ENCODE peak calls at places on chromosomes 16 and 17, in nine cellular contexts. P, Z, K, V, S, W, L, D and E are unnamed samples.

GRCh38 chr17:16593356-16594102 is 24.5 kb upstream of the ZNF287 start:
- DNase-seq in V (no peak), D (no peak), Z (no peak), S (no peak), W (no peak), L (no peak), P (no peak), K (no peak), E (no peak)

GRCh38 chr16:57255686-57256415 is 10.8 kb downstream of the ARL2BP start:
- DNase-seq in W (no peak), V (no peak), L (no peak), S (no peak), P (no peak), K (no peak), D (no peak), Z (no peak), E (no peak)

GRCh38 chr17:42279776-42280630 is 3.8 kb upstream of the STAT5B start:
- DNase-seq in P (no peak), D (no peak), Z (no peak), S (no peak), K (no peak), L (no peak), W (no peak), V (no peak), E (no peak)

GRCh38 chr16:63457869-63458268 is 1421.6 kb upstream of the CDH8 start:
- DNase-seq in Z (no peak), K (no peak), L (no peak), P (no peak), V (no peak), W (no peak), S (no peak), D (no peak), E (no peak)

GRCh38 chr17:77708936-77709335 is 249.6 kb upstream of the TNRC6C start:
- DNase-seq in Z (no peak), L (no peak), P (peak), S (no peak), W (no peak), D (no peak), K (no peak), V (no peak), E (no peak)

GRCh38 chr16:10181196-10182162 is 749 bp downstream of the GRIN2A start:
- DNase-seq in W (peak), K (peak), Z (peak), P (peak), L (peak), S (no peak), D (no peak), V (peak), E (peak)

GRCh38 chr16:22306788-22307187 is 9.6 kb downstream of the POLR3E start:
- DNase-seq in Z (no peak), W (no peak), D (no peak), K (no peak), L (no peak), P (no peak), S (no peak), V (no peak), E (no peak)

GRCh38 chr16:56013962-56014552 is 138.9 kb upstream of the CES5A start:
- DNase-seq in V (peak), L (no peak), K (peak), Z (no peak), D (no peak), P (peak), S (peak), W (peak), E (peak)

GRCh38 chr17:40347319-40348135 is 17.0 kb downstream of the GJD3 start:
- DNase-seq in D (peak), K (no peak), Z (no peak), W (no peak), L (no peak), S (peak), P (no peak), V (peak), E (no peak)

GRCh38 chr16:67470314-67470713 is 10.6 kb downstream of the ATP6V0D1 start:
- DNase-seq in P (no peak), Z (peak), K (no peak), V (no peak), S (no peak), L (no peak), D (peak), W (peak), E (no peak)

GRCh38 chr17:48456584-48456983 is 26.6 kb upstream of the SKAP1 start:
- DNase-seq in Z (no peak), D (no peak), W (no peak), V (no peak), L (peak), P (peak), S (no peak), K (no peak), E (no peak)

GRCh38 chr16:79767597-79768280 is 167.2 kb upstream of the MAF start:
- DNase-seq in V (peak), D (peak), K (peak), Z (peak), S (no peak), L (peak), W (no peak), P (peak), E (no peak)

GRCh38 chr17:19337712-19338023 is 24.9 kb downstream of the B9D1 start:
- DNase-seq in Z (no peak), D (no peak), V (no peak), P (no peak), K (no peak), L (no peak), W (no peak), S (no peak), E (no peak)

GRCh38 chr16:69481901-69482341 is 57.5 kb downstream of the CYB5B start:
- DNase-seq in S (no peak), V (peak), Z (peak), P (no peak), K (peak), L (peak), D (no peak), W (peak), E (no peak)

GRCh38 chr17:3692346-3692745 is 3.6 kb downstream of the P2RX5 start:
- DNase-seq in D (no peak), V (no peak), W (no peak), S (no peak), Z (no peak), L (no peak), P (no peak), K (no peak), E (no peak)

GRCh38 chr17:27384261-27384701 is 72.0 kb upstream of the KSR1 start:
- DNase-seq in Z (peak), L (no peak), K (peak), S (no peak), V (no peak), W (peak), D (peak), P (no peak), E (no peak)

GRCh38 chr17:80220709-80221215 is 535 bp downstream of the SLC26A11 start:
- DNase-seq in P (no peak), K (peak), S (no peak), V (peak), W (no peak), L (no peak), D (no peak), Z (peak), E (peak)

GRCh38 chr16:5852151-5852550 is 754.6 kb upstream of the EEF2KMT start:
- DNase-seq in D (no peak), P (no peak), Z (no peak), S (no peak), V (no peak), L (no peak), K (no peak), W (no peak), E (no peak)

GRCh38 chr17:77810536-77810935 is 148.0 kb upstream of the TNRC6C start:
- DNase-seq in K (peak), D (peak), S (no peak), Z (no peak), L (no peak), P (no peak), V (no peak), W (peak), E (no peak)